ENCODE peak calls at places on chromosomes 3 and 15, in seven cellular contexts. L, P, U, N, Y, H and O are unnamed samples.

GRCh38 chr15:74732846-74733245 is 7.5 kb upstream of the CYP1A1 start:
- DNase-seq in L (no peak), P (no peak), U (no peak), N (no peak), Y (no peak), H (no peak), O (no peak)

GRCh38 chr15:31434418-31435255 is 108.0 kb downstream of the KLF13 start:
- DNase-seq in L (peak), P (peak), U (peak), N (peak), Y (no peak), H (no peak), O (peak)

GRCh38 chr3:173993299-173993698 is 595.8 kb downstream of the NLGN1 start:
- DNase-seq in L (peak), P (no peak), U (peak), N (peak), Y (no peak), H (peak), O (no peak)

GRCh38 chr3:125990253-125990970 is 21.4 kb downstream of the ROPN1B start:
- DNase-seq in L (peak), P (peak), U (peak), N (peak), Y (peak), H (peak), O (no peak)

GRCh38 chr3:10933021-10933420 is 59.5 kb upstream of the SLC6A1 start:
- DNase-seq in L (no peak), P (no peak), U (no peak), N (no peak), Y (no peak), H (no peak), O (no peak)

GRCh38 chr3:94561094-94561493 is 498.2 kb downstream of the NSUN3 start:
- DNase-seq in L (no peak), P (no peak), U (no peak), N (no peak), Y (no peak), H (no peak), O (no peak)

GRCh38 chr3:43723121-43723734 is 32.5 kb downstream of the ABHD5 start:
- DNase-seq in L (peak), P (no peak), U (no peak), N (peak), Y (no peak), H (no peak), O (no peak)

GRCh38 chr15:50210462-50211264 is 28.7 kb downstream of the SLC27A2 start:
- DNase-seq in L (no peak), P (no peak), U (no peak), N (no peak), Y (peak), H (no peak), O (no peak)

GRCh38 chr3:125622381-125622788 is 27.1 kb upstream of the OSBPL11 start:
- DNase-seq in L (no peak), P (no peak), U (no peak), N (no peak), Y (no peak), H (no peak), O (no peak)

GRCh38 chr15:68704496-68705021 is 116.1 kb downstream of the ANP32A start:
- DNase-seq in L (no peak), P (no peak), U (no peak), N (peak), Y (no peak), H (no peak), O (no peak)

GRCh38 chr15:91357011-91357410 is 257.0 kb downstream of the SV2B start:
- DNase-seq in L (no peak), P (no peak), U (no peak), N (no peak), Y (no peak), H (no peak), O (no peak)

DNA sequence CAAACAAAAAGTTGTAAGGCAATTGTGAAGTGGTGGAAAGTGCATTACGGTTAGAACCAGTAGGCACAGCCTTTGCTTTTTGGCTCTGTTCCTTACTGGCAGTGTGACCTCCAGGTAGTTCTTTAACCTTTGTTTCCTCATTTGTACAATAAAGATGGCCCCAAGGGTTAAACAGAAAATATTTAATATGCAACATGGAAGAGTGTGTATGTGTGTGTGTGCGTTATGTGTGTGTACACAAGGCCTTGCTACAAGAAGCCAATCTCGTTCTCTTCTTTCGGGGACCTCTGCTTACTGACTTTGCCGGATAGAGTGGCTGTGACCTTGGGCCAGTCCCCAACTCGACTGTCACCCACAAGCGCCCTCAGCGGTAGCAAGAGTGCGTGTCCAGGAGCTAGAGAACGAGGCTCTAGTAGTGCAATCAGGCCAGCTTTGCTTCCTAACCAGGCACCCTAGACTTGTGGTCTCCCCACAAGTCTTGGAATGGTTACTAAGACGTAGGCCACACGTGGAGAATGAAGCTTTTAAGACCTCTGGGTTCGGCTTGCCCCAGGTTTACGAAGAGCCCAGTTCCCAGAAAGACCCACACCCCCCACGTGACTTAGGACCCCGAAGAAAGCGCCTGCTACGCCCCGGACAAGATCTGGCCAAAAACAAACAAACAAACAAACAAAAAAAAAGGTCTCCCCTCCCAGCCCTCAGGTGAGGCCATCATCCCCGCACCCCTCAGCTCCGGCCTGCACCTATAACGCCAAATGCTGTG is 593 bp downstream of the CIAO2A start:
- DNase-seq in L (peak), P (peak), U (no peak), N (peak), Y (no peak), H (no peak), O (peak)
- TF ChIP-seq CTCF in L (peak), P (no peak), U (peak), N (no peak), Y (no peak), H (no peak), O (peak)

GRCh38 chr3:171774516-171774915 is 35.8 kb downstream of the PLD1 start:
- DNase-seq in L (no peak), P (no peak), U (no peak), N (no peak), Y (no peak), H (no peak), O (no peak)

GRCh38 chr3:171775943-171776342 is 34.3 kb downstream of the PLD1 start:
- DNase-seq in L (no peak), P (no peak), U (no peak), N (no peak), Y (no peak), H (no peak), O (no peak)

GRCh38 chr3:171777608-171777995 is 32.7 kb downstream of the PLD1 start:
- DNase-seq in L (no peak), P (no peak), U (no peak), N (no peak), Y (no peak), H (no peak), O (no peak)

GRCh38 chr3:171776839-171777607 is 33.3 kb downstream of the PLD1 start:
- DNase-seq in L (no peak), P (no peak), U (no peak), N (no peak), Y (no peak), H (no peak), O (no peak)

GRCh38 chr3:171776411-171776810 is 33.9 kb downstream of the PLD1 start:
- DNase-seq in L (no peak), P (no peak), U (no peak), N (no peak), Y (no peak), H (no peak), O (no peak)
- TF ChIP-seq CTCF in L (no peak), P (no peak), U (no peak), N (no peak), Y (no peak), H (no peak), O (no peak)

DNA sequence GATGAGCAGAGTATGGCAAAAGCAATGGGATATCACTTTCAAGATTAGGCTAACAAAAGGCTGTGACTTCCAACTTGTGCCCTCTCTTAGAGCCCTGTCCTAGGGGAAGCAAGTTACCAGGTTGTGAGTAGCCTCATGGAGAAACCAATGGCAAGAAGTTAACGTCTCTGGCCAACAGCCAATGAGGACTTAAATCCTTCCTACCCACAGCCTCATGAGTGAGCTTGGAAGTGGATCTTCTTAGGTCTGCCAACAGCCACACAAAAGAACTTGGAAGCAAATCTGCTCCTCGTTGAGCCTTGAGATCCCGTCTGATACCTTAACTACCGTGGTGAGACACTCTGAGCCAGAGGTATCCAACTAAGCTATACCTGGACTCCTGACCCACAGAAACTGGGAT is 5.7 kb downstream of the NME9 start:
- DNase-seq in L (no peak), P (no peak), U (no peak), N (peak), Y (no peak), H (no peak), O (no peak)
- TF ChIP-seq CTCF in L (no peak), P (no peak), U (no peak), N (no peak), Y (no peak), H (no peak), O (no peak)

GRCh38 chr3:7290062-7290825 is 429.3 kb downstream of the GRM7 start:
- DNase-seq in L (no peak), P (no peak), U (no peak), N (no peak), Y (no peak), H (no peak), O (no peak)

GRCh38 chr3:7289113-7289512 is 428.2 kb downstream of the GRM7 start:
- DNase-seq in L (no peak), P (no peak), U (no peak), N (no peak), Y (no peak), H (no peak), O (no peak)

GRCh38 chr3:7288133-7288532 is 427.2 kb downstream of the GRM7 start:
- DNase-seq in L (no peak), P (no peak), U (no peak), N (no peak), Y (no peak), H (no peak), O (no peak)

GRCh38 chr3:7282988-7283387 is 422.1 kb downstream of the GRM7 start:
- DNase-seq in L (no peak), P (no peak), U (no peak), N (no peak), Y (no peak), H (peak), O (no peak)

DNA sequence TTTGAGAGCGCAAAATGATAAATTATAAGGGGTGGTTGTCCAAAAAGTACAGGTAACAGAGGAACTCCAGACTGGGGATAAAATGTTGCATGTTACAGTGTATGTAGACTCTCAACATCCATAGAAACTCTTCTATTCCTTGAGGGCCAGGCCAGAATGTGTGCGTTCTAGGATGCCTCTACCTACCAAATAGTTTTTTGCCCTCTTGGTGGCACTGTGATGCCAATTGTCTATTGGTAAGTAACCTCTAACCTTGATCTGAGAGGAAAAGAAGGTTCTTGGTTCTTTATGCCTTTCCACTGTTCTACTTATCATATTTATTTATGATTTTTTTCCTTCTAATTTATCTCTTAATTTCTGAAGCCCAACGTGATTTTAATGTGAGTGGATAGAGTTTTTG is 424.6 kb downstream of the GRM7 start:
- DNase-seq in L (no peak), P (no peak), U (no peak), N (no peak), Y (no peak), H (no peak), O (no peak)
- TF ChIP-seq CTCF in L (no peak), P (no peak), U (no peak), N (no peak), Y (no peak), H (no peak), O (no peak)

GRCh38 chr15:42918047-42918446 is 2.5 kb downstream of the TTBK2 start:
- DNase-seq in L (no peak), P (no peak), U (no peak), N (no peak), Y (no peak), H (no peak), O (peak)

GRCh38 chr15:42919794-42920280 is 741 bp downstream of the TTBK2 start:
- DNase-seq in L (peak), P (no peak), U (no peak), N (peak), Y (no peak), H (no peak), O (peak)

GRCh38 chr15:42919308-42919707 is 1.3 kb downstream of the TTBK2 start:
- DNase-seq in L (no peak), P (no peak), U (no peak), N (peak), Y (no peak), H (no peak), O (no peak)

GRCh38 chr15:42920281-42921048 is at the start of gene TTBK2:
- DNase-seq in L (peak), P (peak), U (peak), N (peak), Y (peak), H (peak), O (peak)

DNA sequence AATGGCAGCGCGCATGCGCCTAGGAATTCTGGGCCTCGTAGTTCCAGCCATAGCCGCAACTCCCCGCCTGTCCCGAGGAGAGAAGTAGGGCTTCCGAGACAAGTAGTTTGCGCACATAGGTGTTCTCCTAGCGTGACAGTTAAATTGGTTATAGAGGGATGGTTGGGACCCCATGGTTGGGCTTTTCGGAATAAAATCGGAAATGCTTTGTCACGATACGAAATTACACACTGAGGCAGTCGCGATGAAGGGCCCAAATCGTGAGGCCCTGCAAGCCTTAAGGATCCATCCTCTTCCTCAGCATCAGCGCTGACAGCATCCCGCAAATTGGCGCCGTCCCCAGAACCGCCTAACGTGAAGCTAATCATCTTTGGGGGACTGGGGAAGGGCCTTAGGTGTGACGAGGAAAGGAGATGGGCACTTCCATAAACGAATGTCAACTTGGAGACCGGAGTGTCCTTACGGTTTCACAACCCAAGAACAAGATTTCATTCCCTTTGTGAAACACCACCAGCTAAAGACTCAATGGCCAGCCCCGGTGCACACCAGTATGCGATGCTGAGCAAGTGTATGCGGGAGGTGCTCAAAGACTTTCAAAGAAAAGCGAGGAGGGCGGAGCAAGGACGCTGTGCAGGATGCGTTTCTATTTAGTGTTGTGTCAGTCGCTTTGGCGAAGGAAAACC is 612 bp upstream of the TTBK2 start:
- DNase-seq in L (peak), P (peak), U (no peak), N (peak), Y (no peak), H (no peak), O (peak)
- TF ChIP-seq CTCF in L (no peak), P (no peak), U (no peak), N (no peak), Y (peak), H (no peak), O (no peak)

DNA sequence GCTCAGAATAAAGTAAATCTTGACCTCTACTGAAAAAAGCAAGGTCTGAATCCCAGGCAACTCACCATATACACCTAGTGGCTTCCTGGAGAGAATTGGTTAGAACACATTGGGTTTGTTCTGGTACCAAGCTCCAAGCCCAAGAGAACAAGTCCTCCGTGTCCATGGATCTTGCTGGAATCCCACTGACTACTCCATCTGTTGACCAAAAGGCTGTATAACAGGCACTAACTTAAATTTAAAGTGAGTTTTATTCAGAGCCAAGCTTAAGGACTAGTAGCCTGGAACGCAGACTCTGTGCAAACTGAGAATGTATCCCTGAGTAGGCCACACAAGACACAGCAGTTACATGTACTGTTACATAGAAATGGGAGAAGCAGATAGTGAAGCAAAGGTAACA is 342.1 kb upstream of the LRRC3B start:
- DNase-seq in L (no peak), P (no peak), U (no peak), N (no peak), Y (no peak), H (no peak), O (no peak)
- TF ChIP-seq CTCF in L (no peak), P (no peak), U (no peak), N (no peak), Y (no peak), H (peak), O (no peak)

GRCh38 chr15:77446840-77447390 is 26.2 kb downstream of the HMG20A start:
- DNase-seq in L (no peak), P (no peak), U (no peak), N (no peak), Y (no peak), H (no peak), O (no peak)
- TF ChIP-seq CTCF in L (no peak), P (no peak), U (no peak), N (no peak), Y (no peak), H (no peak), O (no peak)

DNA sequence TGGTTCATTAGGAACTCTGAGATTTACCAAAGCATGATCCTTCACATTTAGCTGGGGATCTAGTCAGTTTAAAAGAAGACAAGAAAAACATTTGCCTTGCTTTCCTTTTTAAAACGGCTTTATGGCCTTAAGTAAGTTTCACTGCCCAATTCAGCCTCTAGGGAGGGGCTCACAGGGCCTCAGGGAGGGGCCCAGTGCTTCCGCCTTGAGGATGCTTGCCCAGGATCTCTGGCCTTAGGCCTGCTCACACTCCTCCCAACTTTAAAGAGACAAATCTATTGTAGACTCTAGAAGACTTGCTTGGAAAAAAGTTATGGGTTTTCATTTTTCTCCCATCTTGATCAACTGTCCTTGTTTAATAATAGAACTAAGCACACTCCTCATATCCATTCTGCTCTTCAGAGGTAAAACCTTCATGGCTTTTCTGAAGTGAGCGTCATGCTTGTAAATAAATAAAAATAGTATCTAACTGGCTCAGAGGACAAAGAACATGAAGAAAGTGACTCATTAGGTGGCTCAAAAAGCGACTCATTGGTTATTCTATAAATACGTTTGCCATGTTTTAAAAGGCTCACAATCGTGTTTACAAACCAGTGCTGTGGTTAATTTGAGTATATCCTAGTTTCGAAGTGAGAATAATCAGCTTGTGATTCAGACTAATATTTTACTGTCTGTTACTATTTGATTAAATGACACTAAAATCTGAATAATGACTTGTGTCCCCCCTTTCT is 13.7 kb downstream of the PDHB start:
- DNase-seq in L (peak), P (peak), U (no peak), N (peak), Y (no peak), H (no peak), O (no peak)
- TF ChIP-seq CTCF in L (peak), P (no peak), U (peak), N (peak), Y (no peak), H (no peak), O (no peak)